ENCODE peak calls at places on chromosome 10, in six cellular contexts. J is activated T-cell treated with anti-CD3 and anti-CD28 coated beads, Interleukin-2, amount 50 U/mL, for 72 hours; X is GM04503; C is stimulated activated naive CD8-positive, alpha-beta T cell treated with anti-CD3 and anti-CD28 coated beads, Interleukin-15, amount 100 ng/mL, for 72 hours; R is RWPE1; F is AG09319. D is an unnamed sample.

GRCh38 chr10:59823111-59823510 is 69.9 kb upstream of the MRLN start:
- DNase-seq in J (no peak), R (no peak), C (no peak), X (no peak), F (no peak), D (no peak)

GRCh38 chr10:20890009-20890408 is 7.1 kb downstream of the NEBL start:
- DNase-seq in C (no peak), R (no peak), F (no peak), J (no peak), X (no peak), D (no peak)

GRCh38 chr10:786666-787512 is 97.4 kb upstream of the DIP2C start:
- DNase-seq in X (no peak), J (no peak), C (no peak), R (no peak), F (no peak), D (no peak)

GRCh38 chr10:96509017-96509641 is 4.6 kb downstream of the TLL2 start:
- DNase-seq in J (no peak), C (no peak), R (no peak), F (no peak), X (peak; percentile 61), D (peak; percentile 80)

GRCh38 chr10:78899996-78900714 is 168.6 kb upstream of the ZMIZ1 start:
- DNase-seq in X (no peak), C (no peak), J (no peak), R (no peak), F (no peak), D (no peak)

GRCh38 chr10:112915590-112916572 is 34.2 kb upstream of the TCF7L2 start:
- DNase-seq in C (no peak), F (no peak), J (no peak), X (peak; percentile 11), R (peak; percentile 78), D (no peak)

GRCh38 chr10:23351914-23352313 is 7.3 kb upstream of the C10orf67 start:
- DNase-seq in X (no peak), J (no peak), C (no peak), R (peak; percentile 79), F (peak; percentile 32), D (no peak)

GRCh38 chr10:43228783-43229207 is 38.1 kb downstream of the RASGEF1A start:
- DNase-seq in C (peak; percentile 9), F (no peak), J (no peak), X (no peak), R (no peak), D (no peak)

GRCh38 chr10:97355571-97355975 is 21.0 kb upstream of the FRAT2 start:
- DNase-seq in R (no peak), X (no peak), F (no peak), J (no peak), C (no peak), D (no peak)

GRCh38 chr10:102631525-102632393 is 12.5 kb upstream of the TRIM8 start:
- DNase-seq in R (no peak), F (no peak), C (no peak), J (no peak), X (no peak), D (no peak)

GRCh38 chr10:26554246-26554645 is 116.1 kb downstream of the APBB1IP start:
- DNase-seq in R (no peak), C (no peak), F (no peak), J (no peak), X (no peak), D (no peak)

GRCh38 chr10:5814110-5815107 is 1.2 kb upstream of the GDI2 start:
- DNase-seq in F (no peak), J (no peak), X (no peak), R (no peak), C (no peak), D (no peak)

GRCh38 chr10:71235808-71236207 is 23.4 kb downstream of the UNC5B start:
- DNase-seq in C (no peak), J (no peak), F (no peak), R (no peak), X (no peak), D (no peak)

GRCh38 chr10:124282326-124282725 is 136.4 kb downstream of the OAT start:
- DNase-seq in X (no peak), F (no peak), C (no peak), R (no peak), J (no peak), D (no peak)

GRCh38 chr10:113960617-113961260 is 82.9 kb upstream of the ADRB1 start:
- DNase-seq in J (peak; percentile 17), X (no peak), C (peak; percentile 50), F (no peak), R (no peak), D (no peak)

GRCh38 chr10:75402486-75403143 is 1.1 kb upstream of the ZNF503 start:
- DNase-seq in C (peak; percentile 23), F (no peak), J (no peak), R (no peak), X (no peak), D (no peak)

GRCh38 chr10:50552308-50552707 is 71.4 kb downstream of the SGMS1 start:
- DNase-seq in C (no peak), F (peak; percentile 94), J (no peak), X (peak; percentile 93), R (no peak), D (peak; percentile 92)

GRCh38 chr10:100531761-100532160 is 2.1 kb upstream of the NDUFB8 start:
- DNase-seq in J (no peak), C (no peak), F (no peak), R (no peak), X (no peak), D (no peak)

GRCh38 chr10:132628966-132629900 is 91.6 kb downstream of the INPP5A start:
- DNase-seq in R (no peak), J (no peak), F (no peak), C (no peak), X (no peak), D (no peak)

GRCh38 chr10:45437587-45438456 is 63.8 kb downstream of the ALOX5 start:
- DNase-seq in X (no peak), F (no peak), J (no peak), R (no peak), C (no peak), D (no peak)

GRCh38 chr10:2955064-2955463 is 112.3 kb upstream of the PFKP start:
- DNase-seq in J (no peak), F (no peak), C (no peak), R (no peak), X (no peak), D (no peak)

GRCh38 chr10:85008493-85009181 is 680.2 kb downstream of the CCSER2 start:
- DNase-seq in C (no peak), F (no peak), R (no peak), X (no peak), J (no peak), D (no peak)

D was measured in AG04449.